ENCODE peak calls at places on chromosomes 11 and 22, in nine cellular contexts. One of them, this sample, is unnamed.
A peak's percentile ranks its signal among the peaks of the same experiment; 100 is the strongest.

GRCh38 chr11:120587299-120587698 is 75.8 kb downstream of the GRIK4 start:
- DNase-seq in mesothelial cell of epicardium: no peak
- DNase-seq in activated T-cell treated with anti-CD3 and anti-CD28 coated beads, Interleukin-2, amount 50 U/mL, for 72 hours: no peak
- DNase-seq in effector CD8-positive, alpha-beta T cell: no peak
- DNase-seq in Calu3: no peak
- DNase-seq in activated CD4-positive, CD25-positive, alpha-beta regulatory T cell treated with anti-CD3 and anti-CD28 coated beads, Interleukin-2, amount 50 U/mL, for 72 hours: no peak
- DNase-seq in bronchial epithelial cell: no peak
- DNase-seq in choroid plexus epithelial cell: no peak
- DNase-seq in amygdala: no peak
- DNase-seq in this sample: no peak

GRCh38 chr22:47835726-47836125 is 1073.3 kb downstream of the TBC1D22A start:
- DNase-seq in mesothelial cell of epicardium: no peak
- DNase-seq in activated T-cell treated with anti-CD3 and anti-CD28 coated beads, Interleukin-2, amount 50 U/mL, for 72 hours: no peak
- DNase-seq in effector CD8-positive, alpha-beta T cell: no peak
- DNase-seq in Calu3: no peak
- DNase-seq in activated CD4-positive, CD25-positive, alpha-beta regulatory T cell treated with anti-CD3 and anti-CD28 coated beads, Interleukin-2, amount 50 U/mL, for 72 hours: no peak
- DNase-seq in bronchial epithelial cell: peak; percentile 74
- DNase-seq in choroid plexus epithelial cell: peak; percentile 48
- DNase-seq in amygdala: no peak
- DNase-seq in this sample: no peak

GRCh38 chr11:134537296-134537695 is 125.3 kb upstream of the B3GAT1 start:
- DNase-seq in mesothelial cell of epicardium: no peak
- DNase-seq in activated T-cell treated with anti-CD3 and anti-CD28 coated beads, Interleukin-2, amount 50 U/mL, for 72 hours: no peak
- DNase-seq in effector CD8-positive, alpha-beta T cell: no peak
- DNase-seq in Calu3: no peak
- DNase-seq in activated CD4-positive, CD25-positive, alpha-beta regulatory T cell treated with anti-CD3 and anti-CD28 coated beads, Interleukin-2, amount 50 U/mL, for 72 hours: no peak
- DNase-seq in bronchial epithelial cell: no peak
- DNase-seq in choroid plexus epithelial cell: no peak
- DNase-seq in amygdala: no peak
- DNase-seq in this sample: no peak

GRCh38 chr11:120137611-120138521 is at the start of gene TRIM29:
- DNase-seq in mesothelial cell of epicardium: peak; percentile 15
- DNase-seq in activated T-cell treated with anti-CD3 and anti-CD28 coated beads, Interleukin-2, amount 50 U/mL, for 72 hours: no peak
- DNase-seq in effector CD8-positive, alpha-beta T cell: no peak
- DNase-seq in Calu3: peak; percentile 40
- DNase-seq in activated CD4-positive, CD25-positive, alpha-beta regulatory T cell treated with anti-CD3 and anti-CD28 coated beads, Interleukin-2, amount 50 U/mL, for 72 hours: peak; percentile 18
- DNase-seq in bronchial epithelial cell: peak; percentile 89
- DNase-seq in choroid plexus epithelial cell: no peak
- DNase-seq in amygdala: no peak
- DNase-seq in this sample: no peak

GRCh38 chr11:111949519-111950426 is 12.6 kb downstream of the DIXDC1 start:
- DNase-seq in mesothelial cell of epicardium: no peak
- DNase-seq in activated T-cell treated with anti-CD3 and anti-CD28 coated beads, Interleukin-2, amount 50 U/mL, for 72 hours: no peak
- DNase-seq in effector CD8-positive, alpha-beta T cell: no peak
- DNase-seq in Calu3: no peak
- DNase-seq in activated CD4-positive, CD25-positive, alpha-beta regulatory T cell treated with anti-CD3 and anti-CD28 coated beads, Interleukin-2, amount 50 U/mL, for 72 hours: no peak
- DNase-seq in bronchial epithelial cell: no peak
- DNase-seq in choroid plexus epithelial cell: no peak
- DNase-seq in amygdala: no peak
- DNase-seq in this sample: no peak

GRCh38 chr11:69640260-69640994 is 529 bp upstream of the CCND1 start:
- DNase-seq in mesothelial cell of epicardium: no peak
- DNase-seq in activated T-cell treated with anti-CD3 and anti-CD28 coated beads, Interleukin-2, amount 50 U/mL, for 72 hours: no peak
- DNase-seq in effector CD8-positive, alpha-beta T cell: no peak
- DNase-seq in Calu3: no peak
- DNase-seq in activated CD4-positive, CD25-positive, alpha-beta regulatory T cell treated with anti-CD3 and anti-CD28 coated beads, Interleukin-2, amount 50 U/mL, for 72 hours: no peak
- DNase-seq in bronchial epithelial cell: no peak
- DNase-seq in choroid plexus epithelial cell: peak; percentile 54
- DNase-seq in amygdala: no peak
- DNase-seq in this sample: peak; percentile 66

GRCh38 chr11:9760180-9760550 is 96.3 kb downstream of the SWAP70 start:
- DNase-seq in mesothelial cell of epicardium: no peak
- DNase-seq in activated T-cell treated with anti-CD3 and anti-CD28 coated beads, Interleukin-2, amount 50 U/mL, for 72 hours: no peak
- DNase-seq in effector CD8-positive, alpha-beta T cell: no peak
- DNase-seq in Calu3: no peak
- DNase-seq in activated CD4-positive, CD25-positive, alpha-beta regulatory T cell treated with anti-CD3 and anti-CD28 coated beads, Interleukin-2, amount 50 U/mL, for 72 hours: no peak
- DNase-seq in bronchial epithelial cell: no peak
- DNase-seq in choroid plexus epithelial cell: peak; percentile 97
- DNase-seq in amygdala: peak; percentile 34
- DNase-seq in this sample: peak; percentile 96

GRCh38 chr11:64385953-64386704 is 27.2 kb downstream of the RPS6KA4 start:
- DNase-seq in mesothelial cell of epicardium: no peak
- DNase-seq in activated T-cell treated with anti-CD3 and anti-CD28 coated beads, Interleukin-2, amount 50 U/mL, for 72 hours: no peak
- DNase-seq in effector CD8-positive, alpha-beta T cell: no peak
- DNase-seq in Calu3: peak; percentile 12
- DNase-seq in activated CD4-positive, CD25-positive, alpha-beta regulatory T cell treated with anti-CD3 and anti-CD28 coated beads, Interleukin-2, amount 50 U/mL, for 72 hours: no peak
- DNase-seq in bronchial epithelial cell: peak; percentile 57
- DNase-seq in choroid plexus epithelial cell: peak; percentile 17
- DNase-seq in amygdala: no peak
- DNase-seq in this sample: no peak

GRCh38 chr22:33361581-33361980 is 303.4 kb upstream of the SYN3 start:
- DNase-seq in mesothelial cell of epicardium: no peak
- DNase-seq in activated T-cell treated with anti-CD3 and anti-CD28 coated beads, Interleukin-2, amount 50 U/mL, for 72 hours: no peak
- DNase-seq in effector CD8-positive, alpha-beta T cell: no peak
- DNase-seq in Calu3: no peak
- DNase-seq in activated CD4-positive, CD25-positive, alpha-beta regulatory T cell treated with anti-CD3 and anti-CD28 coated beads, Interleukin-2, amount 50 U/mL, for 72 hours: no peak
- DNase-seq in bronchial epithelial cell: peak; percentile 29
- DNase-seq in choroid plexus epithelial cell: peak; percentile 48
- DNase-seq in amygdala: no peak
- DNase-seq in this sample: no peak

GRCh38 chr11:33723238-33723881 is 12.9 kb downstream of the CD59 start:
- DNase-seq in mesothelial cell of epicardium: no peak
- DNase-seq in activated T-cell treated with anti-CD3 and anti-CD28 coated beads, Interleukin-2, amount 50 U/mL, for 72 hours: peak; percentile 12
- DNase-seq in effector CD8-positive, alpha-beta T cell: no peak
- DNase-seq in Calu3: no peak
- DNase-seq in activated CD4-positive, CD25-positive, alpha-beta regulatory T cell treated with anti-CD3 and anti-CD28 coated beads, Interleukin-2, amount 50 U/mL, for 72 hours: no peak
- DNase-seq in bronchial epithelial cell: peak; percentile 81
- DNase-seq in choroid plexus epithelial cell: peak; percentile 85
- DNase-seq in amygdala: no peak
- DNase-seq in this sample: no peak

GRCh38 chr22:39130152-39130704 is 22.3 kb downstream of the CBX7 start:
- DNase-seq in mesothelial cell of epicardium: no peak
- DNase-seq in activated T-cell treated with anti-CD3 and anti-CD28 coated beads, Interleukin-2, amount 50 U/mL, for 72 hours: no peak
- DNase-seq in effector CD8-positive, alpha-beta T cell: no peak
- DNase-seq in Calu3: no peak
- DNase-seq in activated CD4-positive, CD25-positive, alpha-beta regulatory T cell treated with anti-CD3 and anti-CD28 coated beads, Interleukin-2, amount 50 U/mL, for 72 hours: no peak
- DNase-seq in bronchial epithelial cell: no peak
- DNase-seq in choroid plexus epithelial cell: no peak
- DNase-seq in amygdala: no peak
- DNase-seq in this sample: no peak

GRCh38 chr11:69718912-69719311 is 15.1 kb upstream of the FGF19 start:
- DNase-seq in mesothelial cell of epicardium: no peak
- DNase-seq in activated T-cell treated with anti-CD3 and anti-CD28 coated beads, Interleukin-2, amount 50 U/mL, for 72 hours: no peak
- DNase-seq in effector CD8-positive, alpha-beta T cell: no peak
- DNase-seq in Calu3: no peak
- DNase-seq in activated CD4-positive, CD25-positive, alpha-beta regulatory T cell treated with anti-CD3 and anti-CD28 coated beads, Interleukin-2, amount 50 U/mL, for 72 hours: no peak
- DNase-seq in bronchial epithelial cell: no peak
- DNase-seq in choroid plexus epithelial cell: no peak
- DNase-seq in amygdala: no peak
- DNase-seq in this sample: no peak

GRCh38 chr11:10450451-10451398 is 4.3 kb upstream of the AMPD3 start:
- DNase-seq in mesothelial cell of epicardium: no peak
- DNase-seq in activated T-cell treated with anti-CD3 and anti-CD28 coated beads, Interleukin-2, amount 50 U/mL, for 72 hours: peak; percentile 59
- DNase-seq in effector CD8-positive, alpha-beta T cell: peak; percentile 14
- DNase-seq in Calu3: peak; percentile 85
- DNase-seq in activated CD4-positive, CD25-positive, alpha-beta regulatory T cell treated with anti-CD3 and anti-CD28 coated beads, Interleukin-2, amount 50 U/mL, for 72 hours: peak; percentile 61
- DNase-seq in bronchial epithelial cell: peak; percentile 53
- DNase-seq in choroid plexus epithelial cell: peak; percentile 25
- DNase-seq in amygdala: peak; percentile 21
- DNase-seq in this sample: peak; percentile 61

GRCh38 chr11:121389651-121390050 is 62.5 kb upstream of the SORL1 start:
- DNase-seq in mesothelial cell of epicardium: no peak
- DNase-seq in activated T-cell treated with anti-CD3 and anti-CD28 coated beads, Interleukin-2, amount 50 U/mL, for 72 hours: no peak
- DNase-seq in effector CD8-positive, alpha-beta T cell: no peak
- DNase-seq in Calu3: no peak
- DNase-seq in activated CD4-positive, CD25-positive, alpha-beta regulatory T cell treated with anti-CD3 and anti-CD28 coated beads, Interleukin-2, amount 50 U/mL, for 72 hours: no peak
- DNase-seq in bronchial epithelial cell: no peak
- DNase-seq in choroid plexus epithelial cell: peak; percentile 5
- DNase-seq in amygdala: peak; percentile 39
- DNase-seq in this sample: peak; percentile 70

GRCh38 chr11:110196241-110196754 is 100.1 kb downstream of the RDX start:
- DNase-seq in mesothelial cell of epicardium: no peak
- DNase-seq in activated T-cell treated with anti-CD3 and anti-CD28 coated beads, Interleukin-2, amount 50 U/mL, for 72 hours: no peak
- DNase-seq in effector CD8-positive, alpha-beta T cell: no peak
- DNase-seq in Calu3: no peak
- DNase-seq in activated CD4-positive, CD25-positive, alpha-beta regulatory T cell treated with anti-CD3 and anti-CD28 coated beads, Interleukin-2, amount 50 U/mL, for 72 hours: no peak
- DNase-seq in bronchial epithelial cell: peak; percentile 99
- DNase-seq in choroid plexus epithelial cell: peak; percentile 97
- DNase-seq in amygdala: no peak
- DNase-seq in this sample: no peak

GRCh38 chr11:86800956-86801264 is 568 bp downstream of the PRSS23 start:
- DNase-seq in mesothelial cell of epicardium: no peak
- DNase-seq in activated T-cell treated with anti-CD3 and anti-CD28 coated beads, Interleukin-2, amount 50 U/mL, for 72 hours: no peak
- DNase-seq in effector CD8-positive, alpha-beta T cell: no peak
- DNase-seq in Calu3: no peak
- DNase-seq in activated CD4-positive, CD25-positive, alpha-beta regulatory T cell treated with anti-CD3 and anti-CD28 coated beads, Interleukin-2, amount 50 U/mL, for 72 hours: no peak
- DNase-seq in bronchial epithelial cell: no peak
- DNase-seq in choroid plexus epithelial cell: peak; percentile 31
- DNase-seq in amygdala: no peak
- DNase-seq in this sample: no peak

GRCh38 chr22:19143212-19143611 is 1.2 kb downstream of the ESS2 start:
- DNase-seq in mesothelial cell of epicardium: no peak
- DNase-seq in activated T-cell treated with anti-CD3 and anti-CD28 coated beads, Interleukin-2, amount 50 U/mL, for 72 hours: no peak
- DNase-seq in effector CD8-positive, alpha-beta T cell: no peak
- DNase-seq in Calu3: no peak
- DNase-seq in activated CD4-positive, CD25-positive, alpha-beta regulatory T cell treated with anti-CD3 and anti-CD28 coated beads, Interleukin-2, amount 50 U/mL, for 72 hours: no peak
- DNase-seq in bronchial epithelial cell: no peak
- DNase-seq in choroid plexus epithelial cell: no peak
- DNase-seq in amygdala: no peak
- DNase-seq in this sample: no peak

GRCh38 chr11:61145228-61146005 is 15.8 kb downstream of the VPS37C start:
- DNase-seq in mesothelial cell of epicardium: no peak
- DNase-seq in activated T-cell treated with anti-CD3 and anti-CD28 coated beads, Interleukin-2, amount 50 U/mL, for 72 hours: no peak
- DNase-seq in effector CD8-positive, alpha-beta T cell: no peak
- DNase-seq in Calu3: no peak
- DNase-seq in activated CD4-positive, CD25-positive, alpha-beta regulatory T cell treated with anti-CD3 and anti-CD28 coated beads, Interleukin-2, amount 50 U/mL, for 72 hours: no peak
- DNase-seq in bronchial epithelial cell: no peak
- DNase-seq in choroid plexus epithelial cell: no peak
- DNase-seq in amygdala: no peak
- DNase-seq in this sample: no peak

GRCh38 chr11:67368621-67369020 is 4.8 kb downstream of the CLCF1 start:
- DNase-seq in mesothelial cell of epicardium: no peak
- DNase-seq in activated T-cell treated with anti-CD3 and anti-CD28 coated beads, Interleukin-2, amount 50 U/mL, for 72 hours: peak; percentile 42
- DNase-seq in effector CD8-positive, alpha-beta T cell: no peak
- DNase-seq in Calu3: no peak
- DNase-seq in activated CD4-positive, CD25-positive, alpha-beta regulatory T cell treated with anti-CD3 and anti-CD28 coated beads, Interleukin-2, amount 50 U/mL, for 72 hours: no peak
- DNase-seq in bronchial epithelial cell: no peak
- DNase-seq in choroid plexus epithelial cell: no peak
- DNase-seq in amygdala: no peak
- DNase-seq in this sample: no peak

GRCh38 chr11:15525582-15525981 is 410.9 kb downstream of the INSC start:
- DNase-seq in mesothelial cell of epicardium: no peak
- DNase-seq in activated T-cell treated with anti-CD3 and anti-CD28 coated beads, Interleukin-2, amount 50 U/mL, for 72 hours: no peak
- DNase-seq in effector CD8-positive, alpha-beta T cell: no peak
- DNase-seq in Calu3: no peak
- DNase-seq in activated CD4-positive, CD25-positive, alpha-beta regulatory T cell treated with anti-CD3 and anti-CD28 coated beads, Interleukin-2, amount 50 U/mL, for 72 hours: no peak
- DNase-seq in bronchial epithelial cell: no peak
- DNase-seq in choroid plexus epithelial cell: no peak
- DNase-seq in amygdala: no peak
- DNase-seq in this sample: no peak

GRCh38 chr11:102415252-102415916 is 37.2 kb downstream of the TMEM123 start:
- DNase-seq in mesothelial cell of epicardium: no peak
- DNase-seq in activated T-cell treated with anti-CD3 and anti-CD28 coated beads, Interleukin-2, amount 50 U/mL, for 72 hours: no peak
- DNase-seq in effector CD8-positive, alpha-beta T cell: no peak
- DNase-seq in Calu3: no peak
- DNase-seq in activated CD4-positive, CD25-positive, alpha-beta regulatory T cell treated with anti-CD3 and anti-CD28 coated beads, Interleukin-2, amount 50 U/mL, for 72 hours: no peak
- DNase-seq in bronchial epithelial cell: no peak
- DNase-seq in choroid plexus epithelial cell: no peak
- DNase-seq in amygdala: no peak
- DNase-seq in this sample: no peak

GRCh38 chr11:116461789-116462188 is 311.0 kb downstream of the BUD13 start:
- DNase-seq in mesothelial cell of epicardium: no peak
- DNase-seq in activated T-cell treated with anti-CD3 and anti-CD28 coated beads, Interleukin-2, amount 50 U/mL, for 72 hours: no peak
- DNase-seq in effector CD8-positive, alpha-beta T cell: no peak
- DNase-seq in Calu3: no peak
- DNase-seq in activated CD4-positive, CD25-positive, alpha-beta regulatory T cell treated with anti-CD3 and anti-CD28 coated beads, Interleukin-2, amount 50 U/mL, for 72 hours: no peak
- DNase-seq in bronchial epithelial cell: peak; percentile 24
- DNase-seq in choroid plexus epithelial cell: no peak
- DNase-seq in amygdala: no peak
- DNase-seq in this sample: no peak

GRCh38 chr11:10779086-10779485 is 28.0 kb downstream of the CTR9 start:
- DNase-seq in mesothelial cell of epicardium: no peak
- DNase-seq in activated T-cell treated with anti-CD3 and anti-CD28 coated beads, Interleukin-2, amount 50 U/mL, for 72 hours: no peak
- DNase-seq in effector CD8-positive, alpha-beta T cell: no peak
- DNase-seq in Calu3: no peak
- DNase-seq in activated CD4-positive, CD25-positive, alpha-beta regulatory T cell treated with anti-CD3 and anti-CD28 coated beads, Interleukin-2, amount 50 U/mL, for 72 hours: no peak
- DNase-seq in bronchial epithelial cell: no peak
- DNase-seq in choroid plexus epithelial cell: no peak
- DNase-seq in amygdala: no peak
- DNase-seq in this sample: no peak

GRCh38 chr11:1821562-1821961 is 13.2 kb upstream of the SYT8 start:
- DNase-seq in mesothelial cell of epicardium: no peak
- DNase-seq in activated T-cell treated with anti-CD3 and anti-CD28 coated beads, Interleukin-2, amount 50 U/mL, for 72 hours: no peak
- DNase-seq in effector CD8-positive, alpha-beta T cell: no peak
- DNase-seq in Calu3: no peak
- DNase-seq in activated CD4-positive, CD25-positive, alpha-beta regulatory T cell treated with anti-CD3 and anti-CD28 coated beads, Interleukin-2, amount 50 U/mL, for 72 hours: no peak
- DNase-seq in bronchial epithelial cell: no peak
- DNase-seq in choroid plexus epithelial cell: no peak
- DNase-seq in amygdala: no peak
- DNase-seq in this sample: no peak

GRCh38 chr11:132520199-132520598 is 1012.1 kb downstream of the OPCML start:
- DNase-seq in mesothelial cell of epicardium: no peak
- DNase-seq in activated T-cell treated with anti-CD3 and anti-CD28 coated beads, Interleukin-2, amount 50 U/mL, for 72 hours: no peak
- DNase-seq in effector CD8-positive, alpha-beta T cell: no peak
- DNase-seq in Calu3: no peak
- DNase-seq in activated CD4-positive, CD25-positive, alpha-beta regulatory T cell treated with anti-CD3 and anti-CD28 coated beads, Interleukin-2, amount 50 U/mL, for 72 hours: no peak
- DNase-seq in bronchial epithelial cell: no peak
- DNase-seq in choroid plexus epithelial cell: no peak
- DNase-seq in amygdala: no peak
- DNase-seq in this sample: no peak

GRCh38 chr11:1437500-1437899 is 47.8 kb downstream of the BRSK2 start:
- DNase-seq in mesothelial cell of epicardium: no peak
- DNase-seq in activated T-cell treated with anti-CD3 and anti-CD28 coated beads, Interleukin-2, amount 50 U/mL, for 72 hours: no peak
- DNase-seq in effector CD8-positive, alpha-beta T cell: no peak
- DNase-seq in Calu3: peak; percentile 37
- DNase-seq in activated CD4-positive, CD25-positive, alpha-beta regulatory T cell treated with anti-CD3 and anti-CD28 coated beads, Interleukin-2, amount 50 U/mL, for 72 hours: no peak
- DNase-seq in bronchial epithelial cell: no peak
- DNase-seq in choroid plexus epithelial cell: peak; percentile 59
- DNase-seq in amygdala: no peak
- DNase-seq in this sample: peak; percentile 83

GRCh38 chr11:61587951-61588695 is 7.2 kb upstream of the SYT7 start:
- DNase-seq in mesothelial cell of epicardium: no peak
- DNase-seq in activated T-cell treated with anti-CD3 and anti-CD28 coated beads, Interleukin-2, amount 50 U/mL, for 72 hours: peak; percentile 72
- DNase-seq in effector CD8-positive, alpha-beta T cell: peak; percentile 59
- DNase-seq in Calu3: peak; percentile 82
- DNase-seq in activated CD4-positive, CD25-positive, alpha-beta regulatory T cell treated with anti-CD3 and anti-CD28 coated beads, Interleukin-2, amount 50 U/mL, for 72 hours: peak; percentile 74
- DNase-seq in bronchial epithelial cell: peak; percentile 38
- DNase-seq in choroid plexus epithelial cell: no peak
- DNase-seq in amygdala: no peak
- DNase-seq in this sample: peak; percentile 80

GRCh38 chr11:109132539-109132938 is 289.5 kb upstream of the C11orf87 start:
- DNase-seq in mesothelial cell of epicardium: no peak
- DNase-seq in activated T-cell treated with anti-CD3 and anti-CD28 coated beads, Interleukin-2, amount 50 U/mL, for 72 hours: no peak
- DNase-seq in effector CD8-positive, alpha-beta T cell: no peak
- DNase-seq in Calu3: no peak
- DNase-seq in activated CD4-positive, CD25-positive, alpha-beta regulatory T cell treated with anti-CD3 and anti-CD28 coated beads, Interleukin-2, amount 50 U/mL, for 72 hours: no peak
- DNase-seq in bronchial epithelial cell: peak; percentile 60
- DNase-seq in choroid plexus epithelial cell: peak; percentile 36
- DNase-seq in amygdala: no peak
- DNase-seq in this sample: no peak

GRCh38 chr22:49699928-49700498 is 127.7 kb downstream of the BRD1 start:
- DNase-seq in mesothelial cell of epicardium: no peak
- DNase-seq in activated T-cell treated with anti-CD3 and anti-CD28 coated beads, Interleukin-2, amount 50 U/mL, for 72 hours: no peak
- DNase-seq in effector CD8-positive, alpha-beta T cell: no peak
- DNase-seq in Calu3: no peak
- DNase-seq in activated CD4-positive, CD25-positive, alpha-beta regulatory T cell treated with anti-CD3 and anti-CD28 coated beads, Interleukin-2, amount 50 U/mL, for 72 hours: no peak
- DNase-seq in bronchial epithelial cell: no peak
- DNase-seq in choroid plexus epithelial cell: no peak
- DNase-seq in amygdala: no peak
- DNase-seq in this sample: no peak

GRCh38 chr11:69481393-69481844 is at the start of gene LINC01488:
- DNase-seq in mesothelial cell of epicardium: no peak
- DNase-seq in activated T-cell treated with anti-CD3 and anti-CD28 coated beads, Interleukin-2, amount 50 U/mL, for 72 hours: no peak
- DNase-seq in effector CD8-positive, alpha-beta T cell: no peak
- DNase-seq in Calu3: no peak
- DNase-seq in activated CD4-positive, CD25-positive, alpha-beta regulatory T cell treated with anti-CD3 and anti-CD28 coated beads, Interleukin-2, amount 50 U/mL, for 72 hours: no peak
- DNase-seq in bronchial epithelial cell: no peak
- DNase-seq in choroid plexus epithelial cell: no peak
- DNase-seq in amygdala: no peak
- DNase-seq in this sample: peak; percentile 17

GRCh38 chr11:100936781-100937180 is 192.8 kb downstream of the PGR start:
- DNase-seq in mesothelial cell of epicardium: no peak
- DNase-seq in activated T-cell treated with anti-CD3 and anti-CD28 coated beads, Interleukin-2, amount 50 U/mL, for 72 hours: no peak
- DNase-seq in effector CD8-positive, alpha-beta T cell: no peak
- DNase-seq in Calu3: no peak
- DNase-seq in activated CD4-positive, CD25-positive, alpha-beta regulatory T cell treated with anti-CD3 and anti-CD28 coated beads, Interleukin-2, amount 50 U/mL, for 72 hours: no peak
- DNase-seq in bronchial epithelial cell: no peak
- DNase-seq in choroid plexus epithelial cell: no peak
- DNase-seq in amygdala: no peak
- DNase-seq in this sample: no peak